ENCODE peak calls at places on chromosomes 3 and 15, in six cellular contexts. X, M, P, G, L and E are unnamed samples.

GRCh38 chr15:49468440-49468839 is 45.4 kb downstream of the FGF7 start:
- DNase-seq in P (peak; percentile 43), L (no peak), X (no peak), M (peak; percentile 35), G (no peak), E (no peak)

GRCh38 chr3:186821429-186822367 is 15.4 kb upstream of the RFC4 start:
- DNase-seq in X (no peak), L (no peak), M (peak; percentile 73), P (peak; percentile 80), G (peak; percentile 36), E (no peak)

GRCh38 chr3:140128217-140129137 is 193.5 kb downstream of the CLSTN2 start:
- DNase-seq in G (peak; percentile 82), M (no peak), X (no peak), P (peak; percentile 8), L (peak; percentile 27), E (peak; percentile 69)

GRCh38 chr3:6860911-6861330 is at the start of gene GRM7:
- DNase-seq in X (no peak), M (no peak), L (peak; percentile 31), P (no peak), G (no peak), E (peak; percentile 70)

GRCh38 chr3:25785826-25786225 is 2.6 kb upstream of the NGLY1 start:
- DNase-seq in L (no peak), M (no peak), G (no peak), P (no peak), X (no peak), E (no peak)

GRCh38 chr3:73243740-73244139 is 182.3 kb downstream of the EBLN2 start:
- DNase-seq in P (no peak), X (no peak), L (no peak), G (no peak), M (no peak), E (no peak)

GRCh38 chr3:8143186-8143585 is 358.4 kb upstream of the LMCD1 start:
- DNase-seq in G (no peak), P (no peak), X (no peak), M (no peak), L (no peak), E (no peak)

GRCh38 chr3:32238027-32238815 is at the start of gene CMTM8:
- DNase-seq in L (peak; percentile 63), X (no peak), P (peak; percentile 53), M (peak; percentile 18), G (peak; percentile 51), E (peak; percentile 70)

GRCh38 chr3:162517110-162517509 is 1020.5 kb downstream of the OTOL1 start:
- DNase-seq in L (no peak), M (peak; percentile 38), P (peak; percentile 8), G (no peak), X (no peak), E (no peak)

GRCh38 chr3:15860014-15860934 is 62.5 kb upstream of the ANKRD28 start:
- DNase-seq in G (peak; percentile 33), L (no peak), P (peak; percentile 46), M (peak; percentile 44), X (peak; percentile 75), E (peak; percentile 81)

GRCh38 chr3:187744169-187745151 is 808 bp downstream of the BCL6 start:
- DNase-seq in L (no peak), M (peak; percentile 48), G (peak; percentile 46), X (peak; percentile 85), P (peak; percentile 70), E (peak; percentile 48)

GRCh38 chr3:99126291-99126690 is 224.8 kb upstream of the DCBLD2 start:
- DNase-seq in P (peak; percentile 72), L (no peak), M (no peak), G (no peak), X (no peak), E (no peak)

GRCh38 chr15:59296181-59296617 is 76.5 kb downstream of the MYO1E start:
- DNase-seq in L (no peak), G (no peak), P (peak; percentile 91), M (peak; percentile 85), X (no peak), E (no peak)

GRCh38 chr3:9976736-9977709 is 9.6 kb downstream of the EMC3 start:
- DNase-seq in L (no peak), X (peak; percentile 95), P (peak; percentile 98), M (peak; percentile 99), G (no peak), E (no peak)

GRCh38 chr3:127448161-127448561 is 142.4 kb downstream of the TPRA1 start:
- DNase-seq in M (no peak), G (peak; percentile 62), X (peak; percentile 13), P (peak; percentile 20), L (no peak), E (no peak)
- TF ChIP-seq CTCF in M (no peak), G (peak; percentile 39), X (no peak), P (no peak), L (no peak), E (no peak)

DNA sequence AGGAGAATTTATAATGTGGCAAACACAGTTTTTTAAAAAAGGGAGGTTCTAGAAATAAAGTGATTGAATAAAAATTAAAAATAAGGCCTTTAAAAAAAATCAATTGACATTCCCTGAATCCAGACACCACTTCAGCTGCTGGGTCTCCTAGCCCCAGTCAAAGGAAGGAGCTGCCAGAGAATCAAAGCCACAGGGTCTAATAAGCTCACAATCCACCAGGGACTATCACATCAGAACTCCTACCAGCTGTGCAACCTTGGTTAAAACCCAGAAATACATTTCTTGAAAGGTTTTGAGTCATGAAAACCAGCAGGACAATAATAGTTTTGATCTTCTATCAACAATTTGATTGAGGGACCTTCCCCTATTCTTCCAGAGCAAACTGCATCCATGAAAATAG is 134.5 kb downstream of the MECOM start:
- DNase-seq in G (no peak), P (no peak), X (no peak), L (no peak), M (no peak), E (no peak)
- TF ChIP-seq CTCF in G (no peak), P (no peak), X (no peak), L (no peak), M (no peak), E (no peak)

GRCh38 chr15:88986949-88987589 is 73.9 kb upstream of the MFGE8 start:
- DNase-seq in P (no peak), G (no peak), X (no peak), L (no peak), M (no peak), E (no peak)
- TF ChIP-seq CTCF in P (no peak), G (no peak), X (no peak), L (no peak), M (no peak), E (no peak)

GRCh38 chr3:55630280-55630920 is 143.3 kb upstream of the WNT5A start:
- DNase-seq in M (no peak), X (no peak), P (no peak), L (no peak), G (no peak), E (no peak)
- TF ChIP-seq CTCF in M (no peak), X (peak; percentile 14), P (no peak), L (no peak), G (no peak), E (peak; percentile 11)

DNA sequence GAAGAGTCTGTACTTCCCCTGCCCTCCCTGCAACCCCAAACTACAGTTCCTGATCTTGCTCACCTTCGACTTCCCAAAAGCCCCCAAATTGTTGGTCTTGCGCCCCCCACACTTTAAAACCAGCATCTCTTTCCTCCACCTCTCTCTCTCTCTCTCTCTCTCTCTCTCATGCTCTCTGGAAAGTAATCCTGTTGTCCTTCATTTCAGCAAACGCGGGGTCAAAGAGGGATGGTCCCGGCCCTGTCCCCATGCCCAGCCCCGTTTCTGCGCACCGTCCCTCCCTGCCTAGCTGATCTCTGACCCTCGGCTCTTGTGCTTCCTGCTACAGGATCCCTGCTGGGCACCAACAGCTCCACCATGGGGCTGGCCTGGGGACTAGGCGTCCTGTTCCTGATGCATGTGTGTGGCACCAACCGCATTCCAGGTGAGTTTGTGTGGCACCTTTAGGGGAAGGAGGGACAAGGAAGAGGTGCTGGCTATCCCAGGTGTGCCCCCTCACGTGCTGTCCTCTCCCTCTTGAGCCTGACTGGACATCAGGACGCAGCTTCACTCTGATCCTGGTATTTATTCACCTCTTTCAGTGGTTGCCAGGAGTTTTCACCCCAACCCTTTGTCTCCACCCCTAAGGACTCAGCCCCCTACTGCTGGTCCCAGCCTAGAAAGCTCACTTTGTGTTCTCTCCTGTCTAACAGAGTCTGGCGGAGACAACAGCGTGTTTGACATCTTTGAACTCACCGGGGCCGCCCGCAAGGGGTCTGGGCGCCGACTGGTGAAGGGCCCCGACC is 814 bp downstream of the THBS1 start:
- DNase-seq in P (peak; percentile 67), G (no peak), L (no peak), X (peak; percentile 88), M (peak; percentile 59), E (peak; percentile 42)
- TF ChIP-seq CTCF in P (peak; percentile 51), G (peak; percentile 5), L (no peak), X (peak; percentile 35), M (peak; percentile 42), E (peak; percentile 13)

DNA sequence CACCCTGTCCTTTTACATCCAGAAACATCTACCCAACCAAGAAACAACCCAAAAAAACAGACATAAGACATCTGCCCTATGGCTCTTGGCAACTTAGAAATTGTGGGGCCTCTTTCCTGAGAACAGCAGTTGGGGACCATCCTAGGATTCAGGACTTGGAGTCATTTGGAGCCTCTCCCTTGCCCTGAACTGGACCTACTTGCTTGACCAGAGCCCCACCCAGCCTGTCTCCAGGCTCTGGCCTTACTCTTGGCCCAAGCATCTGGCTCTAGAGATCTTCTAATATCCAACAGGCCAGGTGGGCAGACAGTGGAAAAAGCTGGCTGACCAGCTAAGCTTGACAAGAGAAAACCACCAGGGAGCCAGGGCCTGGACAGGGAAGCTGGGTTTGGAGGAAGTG is 99.1 kb upstream of the C2CD4B start:
- DNase-seq in G (no peak), L (no peak), P (no peak), M (no peak), X (no peak), E (no peak)
- TF ChIP-seq CTCF in G (no peak), L (no peak), P (no peak), M (no peak), X (no peak), E (no peak)